ENCODE peak calls at places on chromosomes 6 and 20, in ten cellular contexts. Z is stimulated activated CD8-positive, alpha-beta memory T cell treated with anti-CD3 and anti-CD28 coated beads, Interleukin-4, amount 100 ng/mL, for 1 hour; Q is germinal center; U is skeletal muscle cell; Y is ACHN; R is AG10803; O is T-cell; J is Jurkat, Clone E6-1; S is GM12891; X is effector CD4-positive, alpha-beta T cell. G is an unnamed sample.

GRCh38 chr20:26163890-26164289 is 467.2 kb upstream of the ZNF337 start:
- DNase-seq in Z (no peak), Q (no peak), U (peak), Y (peak), R (peak), O (no peak), J (no peak), S (no peak), X (no peak), G (no peak)

GRCh38 chr6:151377095-151377494 is 14.3 kb downstream of the ZBTB2 start:
- DNase-seq in Z (no peak), Q (no peak), U (no peak), Y (no peak), R (no peak), O (no peak), J (no peak), S (no peak), X (no peak), G (no peak)

GRCh38 chr6:21523652-21524051 is 69.9 kb upstream of the SOX4 start:
- DNase-seq in Z (no peak), Q (no peak), U (no peak), Y (no peak), R (no peak), O (no peak), J (no peak), S (no peak), X (no peak), G (peak)

GRCh38 chr6:53616450-53617357 is 48.9 kb downstream of the KLHL31 start:
- DNase-seq in Z (no peak), Q (no peak), U (no peak), Y (no peak), R (no peak), O (no peak), J (no peak), S (no peak), X (no peak), G (no peak)

GRCh38 chr20:40763646-40764295 is 74.7 kb upstream of the MAFB start:
- DNase-seq in Z (no peak), Q (no peak), U (no peak), Y (no peak), R (peak), O (no peak), J (no peak), S (no peak), X (no peak), G (no peak)

GRCh38 chr6:134352786-134353480 is 35.0 kb upstream of the SGK1 start:
- DNase-seq in Z (no peak), Q (no peak), U (peak), Y (no peak), R (peak), O (no peak), J (no peak), S (no peak), X (no peak), G (no peak)

GRCh38 chr6:135299256-135299655 is 118.1 kb downstream of the MYB start:
- DNase-seq in Z (no peak), Q (no peak), U (peak), Y (no peak), R (peak), O (no peak), J (no peak), S (no peak), X (no peak), G (no peak)

GRCh38 chr6:48826884-48827701 is 636.0 kb downstream of the MMUT start:
- DNase-seq in Z (no peak), Q (no peak), U (peak), Y (peak), R (peak), O (no peak), J (no peak), S (no peak), X (no peak), G (no peak)

GRCh38 chr6:27176096-27176495 is 71.4 kb upstream of the PRSS16 start:
- DNase-seq in Z (no peak), Q (no peak), U (no peak), Y (no peak), R (peak), O (no peak), J (no peak), S (no peak), X (no peak), G (peak)

GRCh38 chr20:40275738-40276137 is 413.3 kb downstream of the MAFB start:
- DNase-seq in Z (no peak), Q (no peak), U (no peak), Y (no peak), R (no peak), O (no peak), J (no peak), S (no peak), X (no peak), G (no peak)

GRCh38 chr20:49812463-49813304 is at the start of gene SLC9A8:
- DNase-seq in Z (peak), Q (peak), U (peak), Y (peak), R (peak), O (peak), J (peak), S (peak), X (peak), G (peak)

GRCh38 chr6:164095056-164095455 is 680.5 kb downstream of the QKI start:
- DNase-seq in Z (no peak), Q (no peak), U (no peak), Y (peak), R (peak), O (no peak), J (no peak), S (no peak), X (no peak), G (no peak)

GRCh38 chr20:7540923-7541322 is 399.3 kb downstream of the HAO1 start:
- DNase-seq in Z (no peak), Q (no peak), U (peak), Y (no peak), R (no peak), O (no peak), J (no peak), S (no peak), X (no peak), G (no peak)

GRCh38 chr6:140105857-140106256 is 731.4 kb upstream of the CITED2 start:
- DNase-seq in Z (no peak), Q (no peak), U (peak), Y (peak), R (no peak), O (no peak), J (peak), S (no peak), X (no peak), G (peak)

GRCh38 chr6:45666844-45667243 is 289.1 kb upstream of the SUPT3H start:
- DNase-seq in Z (no peak), Q (no peak), U (no peak), Y (no peak), R (no peak), O (no peak), J (no peak), S (no peak), X (no peak), G (no peak)

GRCh38 chr20:3911956-3912355 is 22.8 kb downstream of the PANK2 start:
- DNase-seq in Z (no peak), Q (no peak), U (no peak), Y (no peak), R (no peak), O (no peak), J (no peak), S (no peak), X (no peak), G (no peak)

GRCh38 chr6:37819802-37820712 is 530 bp downstream of the ZFAND3 start:
- DNase-seq in Z (peak), Q (peak), U (no peak), Y (peak), R (peak), O (peak), J (no peak), S (no peak), X (peak), G (peak)

GRCh38 chr6:88662163-88662580 is 301.2 kb downstream of the RNGTT start:
- DNase-seq in Z (no peak), Q (no peak), U (no peak), Y (peak), R (no peak), O (no peak), J (no peak), S (no peak), X (no peak), G (no peak)

GRCh38 chr20:7693761-7694160 is 246.5 kb downstream of the HAO1 start:
- DNase-seq in Z (no peak), Q (no peak), U (no peak), Y (no peak), R (peak), O (no peak), J (no peak), S (no peak), X (no peak), G (no peak)

GRCh38 chr6:149990672-149991402 is 27.1 kb downstream of the ULBP1 start:
- DNase-seq in Z (no peak), Q (peak), U (no peak), Y (no peak), R (peak), O (no peak), J (no peak), S (peak), X (no peak), G (peak)

G was measured in retina.